ENCODE peak calls at places on chromosome 16, in eight cellular contexts. Z is tibial artery; K is naive thymus-derived CD4-positive, alpha-beta T cell; V is effector memory CD4-positive, alpha-beta T cell; E is adipocyte; S is transverse colon; I is IMR-90; W is Caco-2. F is an unnamed sample.
A peak's percentile ranks its signal among the peaks of the same experiment; 100 is the strongest.

GRCh38 chr16:57938936-57939871 is 31.7 kb downstream of the CNGB1 start:
- DNase-seq in Z (peak; percentile 47), K (no peak), V (no peak), E (peak; percentile 24), S (peak; percentile 66), I (peak; percentile 20), W (no peak), F (no peak)

GRCh38 chr16:80583466-80583865 is 42.7 kb downstream of the DYNLRB2 start:
- DNase-seq in Z (peak; percentile 26), K (no peak), V (no peak), E (peak; percentile 19), S (no peak), I (peak; percentile 59), W (no peak), F (no peak)

GRCh38 chr16:89114159-89114981 is 20.7 kb downstream of the ACSF3 start:
- DNase-seq in Z (no peak), K (no peak), V (peak; percentile 33), E (no peak), S (peak; percentile 6), I (no peak), W (no peak), F (no peak)

GRCh38 chr16:1090620-1091587 is 5.1 kb downstream of the C1QTNF8 start:
- DNase-seq in Z (no peak), K (no peak), V (no peak), E (no peak), S (no peak), I (no peak), W (peak; percentile 54), F (no peak)

GRCh38 chr16:75624921-75625334 is 1.8 kb upstream of the ADAT1 start:
- DNase-seq in Z (no peak), K (no peak), V (no peak), E (peak; percentile 48), S (no peak), I (peak; percentile 63), W (peak; percentile 71), F (no peak)

GRCh38 chr16:56425439-56425832 is at the start of gene AMFR:
- DNase-seq in Z (peak; percentile 45), K (peak; percentile 68), V (peak; percentile 55), E (peak; percentile 94), S (peak; percentile 75), I (peak; percentile 80), W (peak; percentile 91), F (peak; percentile 75)

GRCh38 chr16:63361032-63361624 is 1324.9 kb upstream of the CDH8 start:
- DNase-seq in Z (no peak), K (no peak), V (no peak), E (peak; percentile 80), S (no peak), I (peak; percentile 66), W (peak; percentile 56), F (no peak)

GRCh38 chr16:86337138-86337537 is 173.2 kb upstream of the FOXF1 start:
- DNase-seq in Z (no peak), K (no peak), V (no peak), E (no peak), S (no peak), I (no peak), W (no peak), F (no peak)

GRCh38 chr16:22813223-22813945 is 578 bp upstream of the HS3ST2 start:
- DNase-seq in Z (peak; percentile 50), K (no peak), V (no peak), E (peak; percentile 43), S (peak; percentile 32), I (peak; percentile 7), W (peak; percentile 13), F (peak; percentile 17)

GRCh38 chr16:11689031-11689840 is 21.0 kb downstream of the SNN start:
- DNase-seq in Z (no peak), K (no peak), V (no peak), E (peak; percentile 48), S (no peak), I (no peak), W (no peak), F (peak; percentile 57)

GRCh38 chr16:4385789-4386451 is 14.3 kb downstream of the VASN start:
- DNase-seq in Z (no peak), K (no peak), V (no peak), E (peak; percentile 54), S (no peak), I (no peak), W (no peak), F (no peak)
- H3K36me3 ChIP-seq in Z (peaks cover 39% of the 10 kb centered on the region), K (peaks cover 14% of the 10 kb centered on the region), V (peaks cover 99% of the 10 kb centered on the region), E (peaks cover 29% of the 10 kb centered on the region), S (no peaks in the 10 kb centered on the region), I (peaks cover 35% of the 10 kb centered on the region), W (no peaks in the 10 kb centered on the region), F (peaks cover 72% of the 10 kb centered on the region)

GRCh38 chr16:66150691-66151090 is 215.8 kb upstream of the CDH5 start:
- DNase-seq in Z (no peak), K (no peak), V (no peak), E (peak; percentile 48), S (peak; percentile 13), I (peak; percentile 28), W (no peak), F (peak; percentile 84)

GRCh38 chr16:66141885-66142284 is 224.6 kb upstream of the CDH5 start:
- DNase-seq in Z (no peak), K (no peak), V (no peak), E (no peak), S (no peak), I (no peak), W (no peak), F (no peak)

GRCh38 chr16:66143422-66143821 is 223.1 kb upstream of the CDH5 start:
- DNase-seq in Z (no peak), K (no peak), V (no peak), E (no peak), S (no peak), I (no peak), W (no peak), F (no peak)

GRCh38 chr16:66146689-66147330 is 219.7 kb upstream of the CDH5 start:
- DNase-seq in Z (no peak), K (no peak), V (no peak), E (no peak), S (no peak), I (peak; percentile 37), W (no peak), F (no peak)

DNA sequence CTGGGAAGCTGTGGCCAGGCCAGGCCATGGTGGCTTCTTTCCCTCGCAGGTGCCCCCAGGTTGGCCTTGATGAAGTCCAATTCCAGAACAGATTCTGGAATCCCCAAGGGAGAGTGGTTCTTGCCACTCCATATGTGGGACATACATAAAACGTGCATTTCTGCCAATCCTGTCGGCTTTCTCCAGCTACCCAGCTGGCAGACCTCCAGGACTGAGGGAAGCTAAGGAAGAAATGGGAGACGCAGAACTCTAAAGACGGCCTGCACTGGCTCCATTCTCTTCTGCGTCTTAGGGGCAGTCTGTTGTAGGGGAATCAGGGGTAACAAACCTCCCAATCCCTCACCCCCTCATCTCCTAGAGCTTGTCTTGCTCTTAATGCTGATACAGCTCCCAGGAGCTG is 219.2 kb upstream of the CDH5 start:
- DNase-seq in Z (no peak), K (no peak), V (no peak), E (no peak), S (no peak), I (no peak), W (no peak), F (no peak)
- H3K4me1 ChIP-seq in Z (peaks cover 9% of the 10 kb centered on the region), K (no peaks in the 10 kb centered on the region), V (no peaks in the 10 kb centered on the region), E (peaks cover 18% of the 10 kb centered on the region), S (no peaks in the 10 kb centered on the region), I (peaks cover 20% of the 10 kb centered on the region), W (peaks cover 19% of the 10 kb centered on the region), F (no peaks in the 10 kb centered on the region)

GRCh38 chr16:30084096-30084815 is 7.5 kb downstream of the TBX6 start:
- DNase-seq in Z (no peak), K (no peak), V (no peak), E (no peak), S (no peak), I (no peak), W (no peak), F (no peak)

GRCh38 chr16:30082545-30083090 is 6.8 kb downstream of the PPP4C start:
- DNase-seq in Z (no peak), K (no peak), V (no peak), E (no peak), S (no peak), I (no peak), W (no peak), F (no peak)

GRCh38 chr16:30084816-30085159 is 6.9 kb downstream of the TBX6 start:
- DNase-seq in Z (peak; percentile 65), K (no peak), V (no peak), E (no peak), S (no peak), I (no peak), W (no peak), F (no peak)

GRCh38 chr16:30085247-30085646 is 6.5 kb downstream of the TBX6 start:
- DNase-seq in Z (no peak), K (no peak), V (no peak), E (no peak), S (no peak), I (no peak), W (no peak), F (no peak)

DNA sequence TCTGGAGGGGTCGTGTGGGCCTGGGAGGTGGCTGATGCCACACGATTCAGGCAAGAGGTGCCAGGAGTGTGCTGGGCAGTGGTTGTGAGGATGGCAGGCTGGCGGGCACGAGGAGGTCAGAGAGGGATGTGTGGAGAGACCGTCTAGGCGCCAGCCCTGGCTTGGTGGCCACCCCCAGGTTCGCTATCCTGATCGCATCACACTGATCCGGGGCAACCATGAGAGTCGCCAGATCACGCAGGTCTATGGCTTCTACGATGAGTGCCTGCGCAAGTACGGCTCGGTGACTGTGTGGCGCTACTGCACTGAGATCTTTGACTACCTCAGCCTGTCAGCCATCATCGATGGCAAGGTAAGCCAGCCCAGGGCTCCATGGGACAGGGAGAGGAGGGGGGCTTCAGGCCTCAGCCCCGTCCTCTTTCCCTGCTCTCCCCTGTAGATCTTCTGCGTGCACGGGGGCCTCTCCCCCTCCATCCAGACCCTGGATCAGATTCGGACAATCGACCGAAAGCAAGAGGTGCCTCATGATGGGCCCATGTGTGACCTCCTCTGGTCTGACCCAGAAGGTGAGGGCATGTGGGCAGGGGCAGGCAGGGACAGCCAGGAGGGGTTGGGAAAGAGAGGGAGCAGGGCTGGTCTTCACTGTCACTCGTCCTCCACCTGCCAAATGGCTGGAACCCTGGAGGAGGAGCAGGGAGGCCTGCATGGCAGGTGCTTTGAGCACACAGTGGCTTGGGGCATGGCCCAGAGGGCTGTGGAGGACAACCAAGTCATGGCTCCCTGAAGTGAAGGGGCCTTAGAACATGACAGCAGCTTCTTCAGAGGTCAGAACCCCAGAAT is 7.6 kb downstream of the PPP4C start:
- DNase-seq in Z (no peak), K (no peak), V (no peak), E (no peak), S (no peak), I (no peak), W (no peak), F (no peak)
- H3K36me3 ChIP-seq in Z (peaks cover 63% of the 10 kb centered on the region), K (peaks cover 7% of the 10 kb centered on the region), V (peaks cover 62% of the 10 kb centered on the region), E (peaks cover 56% of the 10 kb centered on the region), S (no peaks in the 10 kb centered on the region), I (peaks cover 63% of the 10 kb centered on the region), W (peaks cover 5% of the 10 kb centered on the region), F (peaks cover 53% of the 10 kb centered on the region)

DNA sequence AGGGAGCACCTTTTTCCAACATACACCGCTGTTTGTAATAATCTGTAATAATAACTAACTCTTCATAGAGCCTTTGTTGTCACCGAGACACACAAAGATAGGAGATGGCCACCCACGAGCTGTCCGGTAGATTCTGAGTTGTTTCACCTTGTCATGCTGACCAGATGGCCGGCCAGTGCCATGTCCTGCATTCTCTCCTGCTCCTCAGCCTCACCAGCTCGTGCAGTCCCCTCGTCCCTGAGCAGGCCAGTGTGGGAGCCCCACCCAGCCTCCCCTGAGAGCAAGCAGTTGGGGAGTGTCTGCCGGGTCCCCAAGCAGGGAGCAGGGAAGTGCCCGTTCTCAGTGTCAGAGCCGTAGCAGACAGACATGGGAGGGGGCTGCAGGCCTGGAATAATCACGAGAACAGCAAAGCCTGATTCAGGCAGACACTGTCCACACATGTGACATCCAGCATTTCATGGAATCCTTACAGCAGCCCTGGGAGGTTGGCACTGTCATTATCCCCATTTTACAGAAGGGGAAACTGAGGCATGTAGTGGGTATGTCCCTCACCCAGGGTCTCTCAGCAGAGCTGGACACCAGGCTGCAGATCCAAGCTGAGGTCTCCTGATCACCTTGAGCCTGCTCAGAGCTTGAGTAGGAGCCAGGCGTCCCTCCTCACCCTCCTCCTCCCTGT is 178.5 kb upstream of the CIBAR2 start:
- DNase-seq in Z (no peak), K (no peak), V (no peak), E (no peak), S (no peak), I (no peak), W (no peak), F (no peak)
- H3K4me1 ChIP-seq in Z (peaks cover 17% of the 10 kb centered on the region), K (no peaks in the 10 kb centered on the region), V (no peaks in the 10 kb centered on the region), E (peaks cover 36% of the 10 kb centered on the region), S (peaks cover 13% of the 10 kb centered on the region), I (peaks cover 18% of the 10 kb centered on the region), W (peaks cover 5% of the 10 kb centered on the region), F (no peaks in the 10 kb centered on the region)

F was measured in CD4-positive, CD25-positive, alpha-beta regulatory T cell.